ENCODE peak calls at places on chromosomes 3 and 15, in nine cellular contexts. D, P, T, V, M, C, N, K and W are unnamed samples.

GRCh38 chr3:54936561-54936960 is 8.7 kb upstream of the LRTM1 start:
- DNase-seq in D (no peak), P (no peak), T (no peak), V (peak; percentile 36), M (no peak), C (no peak), N (no peak), K (no peak), W (no peak)

GRCh38 chr3:126110431-126111125 is 26.7 kb upstream of the SLC41A3 start:
- DNase-seq in D (peak; percentile 3), P (no peak), T (no peak), V (no peak), M (no peak), C (no peak), N (no peak), K (no peak), W (peak; percentile 63)

GRCh38 chr3:134406331-134407246 is 32.3 kb upstream of the AMOTL2 start:
- DNase-seq in D (peak; percentile 57), P (peak; percentile 51), T (no peak), V (no peak), M (no peak), C (no peak), N (no peak), K (peak; percentile 79), W (peak; percentile 87)

GRCh38 chr3:189188466-189188865 is 16.7 kb downstream of the TPRG1 start:
- DNase-seq in D (no peak), P (no peak), T (peak; percentile 95), V (peak; percentile 36), M (no peak), C (no peak), N (no peak), K (no peak), W (no peak)

GRCh38 chr3:86702381-86702958 is 288.5 kb downstream of the VGLL3 start:
- DNase-seq in D (no peak), P (no peak), T (no peak), V (peak; percentile 18), M (peak; percentile 6), C (peak; percentile 8), N (no peak), K (no peak), W (no peak)

GRCh38 chr3:184582583-184582982 is 21.0 kb downstream of the EPHB3 start:
- DNase-seq in D (no peak), P (peak; percentile 61), T (no peak), V (peak; percentile 61), M (no peak), C (no peak), N (peak; percentile 97), K (peak; percentile 50), W (no peak)

GRCh38 chr3:42493126-42493797 is 9.2 kb upstream of the VIPR1 start:
- DNase-seq in D (no peak), P (no peak), T (no peak), V (no peak), M (no peak), C (no peak), N (no peak), K (no peak), W (peak; percentile 18)

GRCh38 chr15:100889359-100890058 is 9.9 kb downstream of the ALDH1A3 start:
- DNase-seq in D (no peak), P (peak; percentile 74), T (no peak), V (peak; percentile 85), M (peak; percentile 92), C (no peak), N (peak; percentile 96), K (no peak), W (no peak)

GRCh38 chr15:73210630-73211029 is 158.1 kb downstream of the HCN4 start:
- DNase-seq in D (no peak), P (no peak), T (no peak), V (no peak), M (no peak), C (no peak), N (no peak), K (no peak), W (no peak)

GRCh38 chr3:30681276-30682211 is 75.1 kb downstream of the TGFBR2 start:
- DNase-seq in D (no peak), P (peak; percentile 74), T (peak; percentile 66), V (peak; percentile 61), M (peak; percentile 60), C (no peak), N (no peak), K (no peak), W (peak; percentile 32)

GRCh38 chr15:70584838-70585706 is 178.3 kb downstream of the UACA start:
- DNase-seq in D (peak; percentile 71), P (no peak), T (no peak), V (peak; percentile 43), M (peak; percentile 62), C (peak; percentile 83), N (no peak), K (peak; percentile 84), W (peak; percentile 87)

GRCh38 chr3:159169828-159170227 is 368.0 kb downstream of the MFSD1 start:
- DNase-seq in D (no peak), P (no peak), T (peak; percentile 32), V (peak; percentile 85), M (peak; percentile 80), C (no peak), N (no peak), K (no peak), W (no peak)

GRCh38 chr3:30639937-30640336 is 33.5 kb downstream of the TGFBR2 start:
- DNase-seq in D (no peak), P (no peak), T (no peak), V (no peak), M (no peak), C (no peak), N (no peak), K (no peak), W (no peak)

GRCh38 chr3:44712455-44713075 is at the start of gene ZNF502:
- DNase-seq in D (no peak), P (peak; percentile 91), T (peak; percentile 82), V (peak; percentile 93), M (peak; percentile 84), C (peak; percentile 68), N (peak; percentile 96), K (peak; percentile 79), W (peak; percentile 78)

GRCh38 chr3:146746190-146746589 is 141.0 kb upstream of the PLSCR5 start:
- DNase-seq in D (no peak), P (no peak), T (peak; percentile 70), V (peak; percentile 70), M (peak; percentile 86), C (no peak), N (peak; percentile 9), K (no peak), W (no peak)

GRCh38 chr3:123586131-123586530 is 1.3 kb upstream of the HACD2 start:
- DNase-seq in D (no peak), P (peak; percentile 31), T (peak; percentile 51), V (peak; percentile 80), M (peak; percentile 71), C (peak; percentile 44), N (peak; percentile 66), K (peak; percentile 70), W (peak; percentile 49)

GRCh38 chr3:52437326-52438103 is 7.4 kb downstream of the SEMA3G start:
- DNase-seq in D (no peak), P (no peak), T (no peak), V (no peak), M (no peak), C (no peak), N (peak; percentile 77), K (no peak), W (no peak)

GRCh38 chr15:51688863-51689262 is 7.6 kb downstream of the SCG3 start:
- DNase-seq in D (no peak), P (no peak), T (no peak), V (peak; percentile 27), M (no peak), C (no peak), N (no peak), K (no peak), W (no peak)

GRCh38 chr3:193831495-193832455 is 238.8 kb downstream of the OPA1 start:
- DNase-seq in D (no peak), P (no peak), T (no peak), V (peak; percentile 15), M (no peak), C (no peak), N (no peak), K (no peak), W (no peak)

GRCh38 chr3:149548729-149549065 is 74.2 kb downstream of the TM4SF4 start:
- DNase-seq in D (no peak), P (no peak), T (no peak), V (no peak), M (no peak), C (no peak), N (no peak), K (no peak), W (no peak)